ENCODE peak calls at places on chromosomes 3 and 15, in six cellular contexts. W is activated CD4-positive, alpha-beta T cell treated with anti-CD3 and anti-CD28 coated beads, Interleukin-2, amount 50 U/mL, for 48 hours; H is activated CD8-positive, alpha-beta memory T cell treated with anti-CD3 and anti-CD28 coated beads for 48 hours; N is iris pigment epithelial cell; V is iPS-NIHi11; K is stimulated activated CD8-positive, alpha-beta memory T cell treated with anti-CD3 and anti-CD28 coated beads, Interleukin-7, amount 100 ng/mL, for 1 hour. R is an unnamed sample.

GRCh38 chr3:46898321-46899150 is 21.0 kb downstream of the PTH1R start:
- DNase-seq in V (peak; percentile 63), W (no peak), K (no peak), N (no peak), H (no peak), R (no peak)

GRCh38 chr15:35665855-35666536 is 120.0 kb upstream of the DPH6 start:
- DNase-seq in H (no peak), N (no peak), V (no peak), W (no peak), K (no peak), R (no peak)

GRCh38 chr15:50458301-50458700 is 34.1 kb downstream of the USP8 start:
- DNase-seq in V (no peak), N (no peak), W (no peak), K (no peak), H (no peak), R (no peak)

GRCh38 chr3:183427206-183428139 is 946 bp downstream of the MCF2L2 start:
- DNase-seq in H (no peak), N (no peak), K (no peak), W (no peak), V (peak; percentile 32), R (peak; percentile 33)

GRCh38 chr3:194574639-194575483 is 58.4 kb downstream of the TMEM44 start:
- DNase-seq in N (peak; percentile 59), H (no peak), V (no peak), W (no peak), K (no peak), R (no peak)

GRCh38 chr3:14117468-14118399 is 6.9 kb downstream of the CHCHD4 start:
- DNase-seq in W (no peak), K (no peak), H (no peak), V (no peak), N (no peak), R (no peak)

GRCh38 chr15:90086868-90087268 is 15.4 kb downstream of the IDH2 start:
- DNase-seq in K (no peak), W (peak; percentile 63), V (peak; percentile 67), N (peak; percentile 42), H (no peak), R (peak; percentile 2)

GRCh38 chr15:78811825-78812183 is 540 bp upstream of the ADAMTS7 start:
- DNase-seq in N (no peak), K (no peak), W (no peak), V (no peak), H (no peak), R (no peak)

GRCh38 chr3:134666466-134666865 is 15.6 kb upstream of the KY start:
- DNase-seq in K (no peak), H (no peak), N (no peak), V (no peak), W (no peak), R (no peak)

GRCh38 chr3:4409415-4409814 is 57.7 kb downstream of the SUMF1 start:
- DNase-seq in V (no peak), K (no peak), H (no peak), N (no peak), W (no peak), R (no peak)

GRCh38 chr15:61700803-61701202 is 359.4 kb downstream of the VPS13C start:
- DNase-seq in H (no peak), K (no peak), N (no peak), W (no peak), V (no peak), R (no peak)

GRCh38 chr3:5756443-5756842 is 568.9 kb downstream of the EDEM1 start:
- DNase-seq in V (no peak), N (no peak), H (no peak), W (no peak), K (no peak), R (no peak)

GRCh38 chr3:133437391-133438093 is 37.7 kb downstream of the BFSP2 start:
- DNase-seq in V (peak; percentile 51), W (no peak), K (no peak), H (no peak), N (peak; percentile 14), R (peak; percentile 60)

GRCh38 chr3:187925326-187925725 is 180.1 kb upstream of the BCL6 start:
- DNase-seq in W (no peak), K (no peak), N (peak; percentile 24), V (no peak), H (no peak), R (no peak)

GRCh38 chr15:56038015-56038414 is 44.6 kb upstream of the NEDD4 start:
- DNase-seq in W (no peak), V (no peak), H (no peak), K (no peak), N (peak; percentile 76), R (no peak)

GRCh38 chr15:91849749-91850161 is 3.8 kb upstream of the SLCO3A1 start:
- DNase-seq in K (no peak), W (no peak), V (peak; percentile 48), N (peak; percentile 33), H (no peak), R (no peak)

GRCh38 chr15:74962671-74963070 is 6.1 kb upstream of the RPP25 start:
- DNase-seq in H (no peak), N (no peak), K (no peak), V (no peak), W (no peak), R (no peak)

GRCh38 chr15:77069521-77070121 is 1.3 kb downstream of the TSPAN3 start:
- DNase-seq in V (no peak), N (no peak), H (no peak), K (no peak), W (no peak), R (peak; percentile 6)

GRCh38 chr15:89993344-89993743 is 7.8 kb upstream of the ZNF710 start:
- DNase-seq in N (no peak), V (no peak), W (no peak), K (no peak), H (no peak), R (no peak)

GRCh38 chr3:176693416-176693815 is 503.9 kb downstream of the TBL1XR1 start:
- DNase-seq in W (no peak), K (no peak), V (no peak), H (no peak), N (no peak), R (no peak)

R was measured in NCI-H1105 treated with DMSO at 0.1 percent for 48 hours.